ENCODE peak calls at places on chromosomes 5 and 9, in six cellular contexts. L is sigmoid colon, D is mesendoderm, A is small intestine, P is stomach, Q is Panc1. G is an unnamed sample. For H3K4me1, the result is how much of the 10 kb centered on the place peaks cover.

GRCh38 chr9:124242331-124243194 is 15.2 kb upstream of the NEK6 start:
- DNase-seq in P (no peak), D (peak), A (peak), L (peak), Q (no peak), G (no peak)

GRCh38 chr5:62305358-62305714 is 670 bp upstream of the KIF2A start:
- DNase-seq in Q (no peak), D (no peak), A (peak), L (no peak), P (no peak), G (no peak)

GRCh38 chr5:132799392-132799791 is 13.7 kb upstream of the SOWAHA start:
- DNase-seq in Q (no peak), A (no peak), L (no peak), D (no peak), P (no peak), G (no peak)

GRCh38 chr5:150599917-150600511 is 40.4 kb upstream of the SYNPO start:
- DNase-seq in A (no peak), D (no peak), Q (no peak), L (peak), P (peak), G (no peak)

GRCh38 chr5:115594343-115595047 is 7.8 kb downstream of the TICAM2 start:
- DNase-seq in P (no peak), A (no peak), Q (no peak), L (no peak), D (no peak), G (no peak)

GRCh38 chr9:6877671-6878161 is 119.9 kb downstream of the KDM4C start:
- DNase-seq in D (peak), Q (no peak), L (no peak), P (no peak), A (no peak), G (no peak)

GRCh38 chr5:3924990-3925389 is 329.4 kb downstream of the IRX1 start:
- DNase-seq in P (no peak), Q (no peak), L (no peak), D (no peak), A (no peak), G (no peak)

GRCh38 chr5:77867914-77868313 is 91.8 kb upstream of the TBCA start:
- DNase-seq in A (no peak), D (no peak), L (no peak), Q (no peak), P (no peak), G (no peak)

GRCh38 chr5:86500947-86501346 is 116.8 kb upstream of the COX7C start:
- DNase-seq in D (peak), L (no peak), A (peak), P (no peak), Q (no peak), G (no peak)

GRCh38 chr9:79633558-79633957 is 61.8 kb downstream of the TLE4 start:
- DNase-seq in L (no peak), P (no peak), Q (no peak), A (no peak), D (no peak), G (no peak)
- H3K4me1 ChIP-seq in L (under half), P (under half), Q (under half), A (under half), D (under half), G (under half)

DNA sequence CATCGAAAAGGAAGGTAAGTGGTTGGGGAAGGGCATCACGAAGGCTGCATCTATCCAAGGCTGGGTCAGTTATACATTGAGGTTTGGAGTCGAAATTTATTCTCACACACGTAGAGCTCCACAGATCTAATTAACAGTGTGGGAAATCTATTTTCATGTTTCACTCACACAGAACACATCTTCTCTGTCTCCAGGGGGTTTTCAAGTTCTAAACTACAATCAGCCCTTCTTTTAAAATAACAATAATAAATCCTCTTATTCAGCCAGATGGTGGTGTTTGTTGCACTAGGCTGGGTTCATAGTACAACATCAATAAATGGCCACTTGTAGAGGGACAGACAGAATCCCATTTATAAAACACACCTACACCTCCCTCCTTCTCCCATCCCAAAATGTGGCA is 174.5 kb upstream of the KLF9 start:
- DNase-seq in Q (no peak), L (no peak), D (no peak), P (no peak), A (no peak), G (no peak)
- H3K4me1 ChIP-seq in Q (under half), L (under half), D (under half), P (under half), A (under half), G (under half)

DNA sequence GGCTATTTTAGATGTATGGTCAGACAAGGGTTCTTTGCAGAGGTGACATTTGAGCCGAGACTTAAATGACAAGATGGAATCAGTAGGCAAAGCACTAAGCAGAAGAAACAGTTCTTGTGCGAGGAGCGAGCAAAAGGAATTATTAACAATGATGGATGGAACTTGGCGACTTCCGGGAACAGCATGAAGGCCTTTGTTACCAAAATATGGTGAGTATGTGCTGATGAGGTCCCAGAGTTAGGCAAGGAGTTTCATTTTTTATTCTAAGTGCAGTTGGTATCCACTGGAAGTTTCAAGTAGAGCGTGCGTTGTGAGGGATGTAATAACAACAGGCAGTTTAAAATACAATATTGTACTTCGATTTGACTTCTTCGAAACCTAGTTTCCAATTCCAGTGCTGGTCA is 1.6 kb upstream of the LNPEP start:
- DNase-seq in A (no peak), D (peak), P (no peak), Q (no peak), L (no peak), G (no peak)
- H3K4me1 ChIP-seq in A (under half), D (under half), P (under half), Q (under half), L (under half), G (under half)

GRCh38 chr9:35664531-35665470 is at the start of gene ARHGEF39:
- DNase-seq in Q (no peak), D (peak), L (peak), P (peak), A (peak), G (peak)

GRCh38 chr9:35659340-35659739 is 1.2 kb downstream of the CCDC107 start:
- DNase-seq in A (no peak), D (no peak), Q (no peak), L (peak), P (no peak), G (no peak)

GRCh38 chr9:35662437-35662836 is 2.6 kb downstream of the ARHGEF39 start:
- DNase-seq in P (no peak), L (no peak), Q (no peak), D (no peak), A (no peak), G (no peak)

GRCh38 chr9:35660966-35661413 is 2.9 kb downstream of the CCDC107 start:
- DNase-seq in Q (no peak), P (peak), L (peak), D (peak), A (peak), G (no peak)

DNA sequence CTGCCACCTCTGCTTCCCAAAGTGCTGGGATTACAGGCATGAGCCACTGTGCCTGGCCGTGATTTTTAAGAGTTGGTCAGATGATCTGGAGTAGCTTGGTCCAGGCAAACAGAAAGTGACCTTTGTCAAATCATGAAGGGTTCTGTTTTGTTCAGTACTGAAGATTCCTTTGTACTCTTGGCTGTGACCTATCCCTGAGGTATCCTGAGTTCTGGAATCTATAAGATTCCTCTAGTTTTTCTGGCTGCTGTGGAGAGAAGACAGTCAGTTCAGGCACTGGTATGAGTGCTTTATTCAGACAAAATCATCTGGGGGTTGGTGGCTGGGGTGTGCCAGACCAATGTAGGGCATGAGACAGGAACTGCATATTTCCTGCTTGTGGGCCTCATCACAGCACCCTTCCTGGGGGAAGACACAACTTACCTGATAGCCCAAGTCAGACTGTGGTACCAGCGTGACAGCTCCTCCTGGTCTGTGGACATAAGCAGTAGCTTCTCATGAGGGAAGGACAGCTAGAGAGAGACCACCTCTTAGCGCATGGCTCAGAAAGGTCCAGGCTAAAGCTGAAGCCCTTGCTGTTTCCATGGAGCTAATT is 3.1 kb downstream of the ARHGEF39 start:
- DNase-seq in Q (no peak), L (no peak), A (no peak), D (no peak), P (no peak), G (peak)
- H3K4me1 ChIP-seq in Q (half or more), L (half or more), A (under half), D (under half), P (half or more), G (under half)

DNA sequence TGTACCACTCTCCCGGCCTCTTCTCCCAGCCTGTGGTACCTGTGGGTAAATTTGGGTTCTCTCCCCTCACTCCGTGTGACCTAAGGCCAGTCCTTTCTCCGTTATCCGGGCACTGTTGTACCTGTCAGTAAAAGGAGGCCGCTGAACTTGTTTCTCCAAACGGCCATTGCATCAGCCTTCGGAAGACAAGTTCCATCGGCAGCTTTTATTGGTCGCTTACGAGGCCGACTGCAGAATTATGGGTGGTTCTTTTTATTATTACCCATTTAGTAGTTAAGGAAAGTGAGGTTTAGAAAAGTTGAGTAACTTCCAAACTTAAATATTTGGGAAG is 558 bp downstream of the GRPEL2 start:
- DNase-seq in P (no peak), Q (no peak), D (peak), A (no peak), L (no peak), G (no peak)
- H3K4me1 ChIP-seq in P (under half), Q (under half), D (under half), A (under half), L (under half), G (under half)

DNA sequence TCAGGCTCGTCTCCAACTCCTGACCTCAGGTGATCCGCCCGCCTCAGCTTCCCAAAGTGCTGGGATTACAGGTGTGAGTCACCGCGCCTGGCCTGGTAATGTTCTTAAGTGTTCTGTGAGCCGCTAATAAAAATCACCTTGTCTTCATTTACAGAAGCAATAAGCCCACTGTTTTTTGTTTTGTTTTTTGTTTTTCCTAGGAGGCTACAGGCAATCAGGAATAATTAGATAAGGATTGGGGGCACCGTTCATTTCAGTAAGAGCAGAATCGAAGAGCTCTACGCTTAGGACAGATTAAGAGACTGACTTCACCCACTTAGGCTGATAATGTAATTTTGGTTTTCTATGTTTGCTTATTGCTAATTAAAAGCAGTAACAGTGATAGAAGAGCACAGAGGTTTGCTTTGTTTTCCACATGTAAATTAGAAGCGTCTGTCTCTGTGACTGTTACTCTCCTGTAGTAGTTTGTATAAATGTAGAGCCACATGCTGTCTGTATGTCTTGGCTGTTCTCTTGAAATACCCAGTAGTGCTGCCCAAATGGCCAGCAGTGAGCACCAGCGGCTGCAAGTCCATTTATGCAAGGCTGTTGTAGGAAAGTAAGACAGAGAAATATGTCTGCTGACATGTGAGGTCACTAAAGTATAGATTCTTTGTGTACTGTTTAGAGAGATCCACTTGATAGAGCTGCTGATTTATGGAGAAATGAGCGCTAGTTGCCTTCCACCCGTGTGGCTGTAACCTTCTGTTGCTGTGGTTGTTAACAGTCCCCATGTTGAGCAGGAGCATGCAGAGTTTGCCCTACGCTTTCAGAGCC is 30.5 kb downstream of the TRIO start:
- DNase-seq in L (no peak), A (no peak), Q (no peak), P (no peak), D (no peak), G (no peak)
- H3K4me1 ChIP-seq in L (half or more), A (under half), Q (half or more), P (under half), D (under half), G (under half)

GRCh38 chr5:1540166-1540565 is 16.4 kb upstream of the LPCAT1 start:
- DNase-seq in A (no peak), P (no peak), L (peak), D (no peak), Q (no peak), G (no peak)

GRCh38 chr5:1540831-1541661 is 17.3 kb upstream of the LPCAT1 start:
- DNase-seq in D (no peak), L (peak), A (no peak), Q (no peak), P (no peak), G (no peak)

GRCh38 chr5:1542755-1543154 is 19.0 kb upstream of the LPCAT1 start:
- DNase-seq in Q (peak), D (peak), P (peak), L (peak), A (peak), G (no peak)

GRCh38 chr5:1542011-1542410 is 18.3 kb upstream of the LPCAT1 start:
- DNase-seq in D (no peak), A (no peak), P (no peak), Q (no peak), L (peak), G (no peak)

GRCh38 chr5:1541662-1542008 is 17.9 kb upstream of the LPCAT1 start:
- DNase-seq in A (no peak), Q (no peak), D (no peak), P (no peak), L (no peak), G (no peak)
- H3K4me1 ChIP-seq in A (under half), Q (under half), D (under half), P (under half), L (under half), G (under half)

GRCh38 chr9:94169978-94170377 is 85.7 kb downstream of the PTPDC1 start:
- DNase-seq in D (no peak), A (no peak), P (no peak), Q (no peak), L (no peak), G (no peak)

GRCh38 chr9:94167376-94167775 is 83.1 kb downstream of the PTPDC1 start:
- DNase-seq in Q (no peak), A (no peak), D (no peak), P (no peak), L (no peak), G (no peak)

GRCh38 chr9:94166237-94167054 is 82.2 kb downstream of the PTPDC1 start:
- DNase-seq in L (peak), Q (peak), D (peak), A (peak), P (peak), G (peak)

GRCh38 chr9:94167055-94167346 is 82.7 kb downstream of the PTPDC1 start:
- DNase-seq in Q (peak), D (peak), L (no peak), A (peak), P (no peak), G (no peak)

GRCh38 chr9:94168203-94169000 is 84.1 kb downstream of the PTPDC1 start:
- DNase-seq in D (no peak), L (no peak), A (peak), Q (no peak), P (no peak), G (no peak)
- H3K4me1 ChIP-seq in D (under half), L (half or more), A (under half), Q (under half), P (half or more), G (under half)